ENCODE peak calls at places on chromosomes 1 and 21, in six cellular contexts. R is A549, S is HepG2, B is endothelial cell of umbilical vein, M is K562, W is GM12878. N is an unnamed sample.

GRCh38 chr1:116485071-116485735 is 85.6 kb downstream of the CD58 start:
- DNase-seq in R (peak; percentile 51), S (peak; percentile 88), B (peak; percentile 81), M (peak; percentile 95), W (no peak), N (peak; percentile 80)

GRCh38 chr1:185957441-185958363 is 223.5 kb downstream of the HMCN1 start:
- DNase-seq in R (no peak), S (no peak), B (no peak), M (no peak), W (no peak), N (no peak)

GRCh38 chr1:7403265-7404045 is 367.6 kb upstream of the VAMP3 start:
- DNase-seq in R (no peak), S (no peak), B (no peak), M (no peak), W (peak; percentile 59), N (no peak)

GRCh38 chr1:47399841-47400144 is 16.3 kb upstream of the FOXE3 start:
- DNase-seq in R (no peak), S (no peak), B (no peak), M (no peak), W (no peak), N (no peak)

GRCh38 chr1:150076985-150077384 is 9.4 kb downstream of the VPS45 start:
- DNase-seq in R (no peak), S (no peak), B (no peak), M (peak; percentile 51), W (no peak), N (no peak)

GRCh38 chr1:54861070-54861761 is 25.8 kb downstream of the DHCR24 start:
- DNase-seq in R (no peak), S (peak; percentile 96), B (no peak), M (peak; percentile 69), W (peak; percentile 35), N (peak; percentile 97)

GRCh38 chr1:215566556-215567490 is at the start of gene KCTD3:
- DNase-seq in R (peak; percentile 70), S (peak; percentile 64), B (peak; percentile 74), M (peak; percentile 87), W (no peak), N (peak; percentile 83)

GRCh38 chr1:171513743-171514142 is 28.4 kb downstream of the PRRC2C start:
- DNase-seq in R (no peak), S (no peak), B (no peak), M (no peak), W (no peak), N (no peak)

GRCh38 chr21:41480086-41480690 is 27.8 kb downstream of the TMPRSS2 start:
- DNase-seq in R (no peak), S (no peak), B (no peak), M (no peak), W (no peak), N (no peak)

GRCh38 chr1:198669023-198669698 is 30.3 kb downstream of the PTPRC start:
- DNase-seq in R (peak; percentile 44), S (peak; percentile 16), B (peak; percentile 78), M (peak; percentile 53), W (peak; percentile 77), N (peak; percentile 73)

GRCh38 chr1:11516961-11517635 is 38.1 kb downstream of the DISP3 start:
- DNase-seq in R (no peak), S (no peak), B (no peak), M (no peak), W (no peak), N (no peak)

GRCh38 chr1:235998812-235999211 is 66.1 kb downstream of the NID1 start:
- DNase-seq in R (no peak), S (no peak), B (no peak), M (no peak), W (peak; percentile 74), N (peak; percentile 54)

GRCh38 chr1:54819195-54819536 is 18.0 kb upstream of the TTC22 start:
- DNase-seq in R (no peak), S (no peak), B (no peak), M (no peak), W (no peak), N (no peak)

GRCh38 chr1:117817629-117818028 is 111.8 kb downstream of the GDAP2 start:
- DNase-seq in R (no peak), S (no peak), B (no peak), M (no peak), W (no peak), N (no peak)

GRCh38 chr1:242120432-242120831 is 121.5 kb upstream of the MAP1LC3C start:
- DNase-seq in R (no peak), S (no peak), B (no peak), M (no peak), W (no peak), N (no peak)

GRCh38 chr21:29371464-29371863 is 72.7 kb downstream of the BACH1 start:
- DNase-seq in R (no peak), S (no peak), B (no peak), M (no peak), W (no peak), N (no peak)

GRCh38 chr21:23308741-23309140 is 2298.5 kb downstream of the MRPL39 start:
- DNase-seq in R (no peak), S (no peak), B (no peak), M (no peak), W (no peak), N (no peak)

GRCh38 chr1:172380441-172381244 is 39.8 kb upstream of the C1orf105 start:
- DNase-seq in R (no peak), S (no peak), B (peak; percentile 65), M (no peak), W (no peak), N (no peak)

GRCh38 chr1:187626056-187626455 is 797.3 kb downstream of the PLA2G4A start:
- DNase-seq in R (no peak), S (no peak), B (no peak), M (no peak), W (no peak), N (no peak)

GRCh38 chr1:111709986-111710385 is 29.2 kb downstream of the INKA2 start:
- DNase-seq in R (no peak), S (no peak), B (no peak), M (no peak), W (no peak), N (no peak)

GRCh38 chr1:225908773-225909172 is 15.3 kb downstream of the PYCR2 start:
- DNase-seq in R (no peak), S (no peak), B (no peak), M (no peak), W (no peak), N (no peak)

GRCh38 chr1:70517444-70517843 is 106.4 kb downstream of the CTH start:
- DNase-seq in R (no peak), S (no peak), B (no peak), M (no peak), W (no peak), N (no peak)

GRCh38 chr1:83999316-83999819 is 436 bp upstream of the TTLL7 start:
- DNase-seq in R (peak; percentile 53), S (peak; percentile 13), B (peak; percentile 67), M (peak; percentile 83), W (no peak), N (peak; percentile 64)

GRCh38 chr1:92480200-92480812 is 6.4 kb downstream of the GFI1 start:
- DNase-seq in R (no peak), S (no peak), B (no peak), M (no peak), W (no peak), N (peak; percentile 57)

GRCh38 chr1:10515627-10516026 is 40.9 kb downstream of the PEX14 start:
- DNase-seq in R (no peak), S (no peak), B (no peak), M (no peak), W (no peak), N (peak; percentile 85)

GRCh38 chr1:181317261-181317924 is 165.9 kb upstream of the CACNA1E start:
- DNase-seq in R (no peak), S (no peak), B (no peak), M (no peak), W (no peak), N (no peak)

GRCh38 chr1:148333875-148334338 is 149.2 kb downstream of the PPIAL4G start:
- DNase-seq in R (no peak), S (no peak), B (no peak), M (no peak), W (no peak), N (no peak)

GRCh38 chr1:207888647-207889046 is 22.3 kb downstream of the CD34 start:
- DNase-seq in R (no peak), S (no peak), B (peak; percentile 26), M (no peak), W (no peak), N (peak; percentile 52)
- TF ChIP-seq MYC in R (no peak), S (no peak), B (no peak), M (no peak), W (no peak), N (no peak)

GRCh38 chr1:161913482-161914140 is 110.1 kb downstream of the OLFML2B start:
- DNase-seq in R (no peak), S (peak; percentile 21), B (no peak), M (no peak), W (no peak), N (no peak)

GRCh38 chr1:161914595-161914994 is 109.1 kb downstream of the OLFML2B start:
- DNase-seq in R (no peak), S (no peak), B (no peak), M (no peak), W (no peak), N (no peak)

GRCh38 chr1:161907266-161907665 is 116.4 kb downstream of the OLFML2B start:
- DNase-seq in R (no peak), S (no peak), B (no peak), M (no peak), W (no peak), N (no peak)

GRCh38 chr1:161908264-161908663 is 115.4 kb downstream of the OLFML2B start:
- DNase-seq in R (no peak), S (no peak), B (no peak), M (no peak), W (no peak), N (no peak)

GRCh38 chr1:161910516-161911077 is 113.1 kb downstream of the OLFML2B start:
- DNase-seq in R (no peak), S (no peak), B (peak; percentile 42), M (no peak), W (no peak), N (no peak)
- TF ChIP-seq MYC in R (no peak), S (no peak), B (no peak), M (no peak), W (no peak), N (no peak)

DNA sequence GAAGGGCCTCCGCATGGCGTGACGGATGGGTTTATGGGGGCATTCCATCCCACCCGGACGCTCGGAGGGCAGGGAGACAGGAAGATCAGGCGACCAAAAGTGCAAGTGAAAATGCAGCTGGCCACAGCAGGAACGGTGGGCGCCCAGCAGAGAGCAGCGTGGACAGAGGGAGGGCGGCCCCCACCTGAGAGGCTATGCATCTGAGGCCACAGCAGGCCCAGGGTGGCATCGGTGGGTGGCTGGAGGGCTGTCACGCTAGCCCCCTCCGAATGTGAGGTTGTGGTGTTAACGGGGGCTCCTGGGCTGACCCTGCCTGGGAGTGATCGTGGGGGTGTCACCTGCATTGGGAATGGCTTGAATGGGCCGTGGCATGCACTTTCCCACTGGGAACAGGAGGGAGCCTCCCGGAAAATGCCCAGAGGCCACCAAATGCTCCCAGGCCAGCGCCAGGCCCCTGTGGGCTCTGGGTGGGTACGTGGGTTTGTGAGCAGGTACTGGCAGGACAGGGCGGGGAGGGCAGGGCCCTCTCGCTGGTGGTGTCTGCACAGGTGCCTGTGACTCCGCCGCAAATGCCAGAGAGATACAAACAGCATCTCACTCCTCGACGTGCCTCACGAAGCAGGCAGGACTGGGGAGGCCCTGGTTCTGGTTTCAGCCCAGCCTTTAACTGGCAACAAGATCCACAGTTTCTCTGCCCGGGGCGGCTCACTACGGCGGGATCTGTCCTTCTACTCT is 172.8 kb downstream of the PRDM16 start:
- DNase-seq in R (no peak), S (no peak), B (no peak), M (no peak), W (no peak), N (no peak)
- TF ChIP-seq MYC in R (no peak), S (no peak), B (no peak), M (no peak), W (no peak), N (no peak)

GRCh38 chr1:90045853-90046563 is 51.1 kb downstream of the ZNF326 start:
- DNase-seq in R (peak; percentile 10), S (peak; percentile 11), B (peak; percentile 35), M (peak; percentile 54), W (no peak), N (peak; percentile 49)
- TF ChIP-seq MYC in R (no peak), S (no peak), B (no peak), M (no peak), W (no peak), N (no peak)